ENCODE peak calls at places on chromosomes 2 and 18, in ten cellular contexts. Q is lower lobe of right lung; T is psoas muscle; V is CD8-positive, alpha-beta memory T cell; U is cardiac muscle cell; D is body of pancreas; O is neural progenitor cell; L is upper lobe of right lung; M is CD4-positive, alpha-beta memory T cell; N is heart left ventricle. A is an unnamed sample. For H3K4me1, the result is how much of the 10 kb centered on the place peaks cover.

GRCh38 chr2:102289129-102289528 is 22.2 kb upstream of the IL1RL1 start:
- DNase-seq in Q (no peak), T (no peak), V (no peak), U (no peak), D (no peak), O (no peak), L (no peak), M (no peak), N (no peak), A (no peak)

GRCh38 chr2:167862787-167863186 is 384.6 kb downstream of the STK39 start:
- DNase-seq in Q (no peak), T (no peak), V (no peak), U (no peak), D (no peak), O (no peak), L (no peak), M (no peak), N (no peak), A (no peak)

GRCh38 chr2:234957533-234958135 is 5.8 kb downstream of the SH3BP4 start:
- DNase-seq in Q (peak), T (no peak), V (no peak), U (no peak), D (no peak), O (no peak), L (no peak), M (no peak), N (no peak), A (no peak)

GRCh38 chr2:241312082-241312481 is 3.4 kb downstream of the HDLBP start:
- DNase-seq in Q (no peak), T (no peak), V (no peak), U (no peak), D (no peak), O (no peak), L (no peak), M (no peak), N (no peak), A (no peak)

GRCh38 chr2:215527738-215528137 is 91.9 kb upstream of the FN1 start:
- DNase-seq in Q (no peak), T (no peak), V (no peak), U (no peak), D (no peak), O (no peak), L (no peak), M (no peak), N (no peak), A (no peak)

GRCh38 chr2:42108852-42109251 is 60.3 kb upstream of the EML4 start:
- DNase-seq in Q (no peak), T (no peak), V (no peak), U (no peak), D (no peak), O (no peak), L (no peak), M (no peak), N (no peak), A (no peak)

GRCh38 chr2:234981197-234982095 is 29.6 kb downstream of the SH3BP4 start:
- DNase-seq in Q (no peak), T (peak), V (no peak), U (peak), D (peak), O (peak), L (no peak), M (no peak), N (peak), A (no peak)

GRCh38 chr2:118613742-118614141 is 233.7 kb downstream of the EN1 start:
- DNase-seq in Q (no peak), T (no peak), V (no peak), U (no peak), D (no peak), O (no peak), L (no peak), M (no peak), N (no peak), A (no peak)

GRCh38 chr2:95044598-95044997 is 19.1 kb downstream of the MAL start:
- DNase-seq in Q (no peak), T (no peak), V (no peak), U (no peak), D (no peak), O (no peak), L (no peak), M (no peak), N (no peak), A (no peak)

GRCh38 chr2:61898810-61899209 is 6.7 kb upstream of the COMMD1 start:
- DNase-seq in Q (no peak), T (no peak), V (no peak), U (peak), D (peak), O (no peak), L (no peak), M (no peak), N (no peak), A (no peak)

GRCh38 chr18:58403799-58404455 is 225.0 kb downstream of the ALPK2 start:
- DNase-seq in Q (no peak), T (no peak), V (no peak), U (no peak), D (peak), O (no peak), L (no peak), M (no peak), N (no peak), A (peak)

GRCh38 chr18:9629709-9630108 is 15.3 kb upstream of the PPP4R1 start:
- DNase-seq in Q (no peak), T (no peak), V (no peak), U (no peak), D (no peak), O (peak), L (no peak), M (no peak), N (no peak), A (no peak)

GRCh38 chr2:47190188-47190818 is 35.2 kb upstream of the STPG4 start:
- DNase-seq in Q (no peak), T (no peak), V (no peak), U (no peak), D (no peak), O (no peak), L (no peak), M (no peak), N (no peak), A (no peak)

GRCh38 chr2:181165199-181165868 is 184.9 kb downstream of the UBE2E3 start:
- DNase-seq in Q (no peak), T (no peak), V (peak), U (no peak), D (no peak), O (no peak), L (no peak), M (peak), N (no peak), A (no peak)

GRCh38 chr18:7158201-7158600 is 40.6 kb upstream of the LAMA1 start:
- DNase-seq in Q (no peak), T (no peak), V (no peak), U (no peak), D (no peak), O (no peak), L (no peak), M (no peak), N (no peak), A (no peak)

GRCh38 chr2:214604861-214605260 is 194.0 kb downstream of the VWC2L start:
- DNase-seq in Q (no peak), T (no peak), V (no peak), U (no peak), D (no peak), O (no peak), L (no peak), M (no peak), N (no peak), A (no peak)

GRCh38 chr2:203675086-203675485 is 31.4 kb upstream of the CD28 start:
- DNase-seq in Q (no peak), T (no peak), V (no peak), U (no peak), D (no peak), O (no peak), L (no peak), M (no peak), N (no peak), A (no peak)

GRCh38 chr18:41262688-41263087 is 692.3 kb upstream of the PIK3C3 start:
- DNase-seq in Q (no peak), T (no peak), V (no peak), U (no peak), D (no peak), O (no peak), L (no peak), M (no peak), N (no peak), A (no peak)

GRCh38 chr2:20184067-20184938 is 40.6 kb downstream of the SDC1 start:
- DNase-seq in Q (peak), T (no peak), V (peak), U (no peak), D (peak), O (no peak), L (peak), M (no peak), N (no peak), A (peak)

GRCh38 chr2:20186078-20186854 is 38.7 kb downstream of the SDC1 start:
- DNase-seq in Q (peak), T (no peak), V (no peak), U (peak), D (peak), O (no peak), L (no peak), M (no peak), N (no peak), A (peak)

GRCh38 chr2:20186855-20187187 is 38.1 kb downstream of the SDC1 start:
- DNase-seq in Q (no peak), T (no peak), V (no peak), U (no peak), D (no peak), O (no peak), L (no peak), M (no peak), N (no peak), A (peak)

GRCh38 chr2:20187331-20187730 is 37.6 kb downstream of the SDC1 start:
- DNase-seq in Q (no peak), T (no peak), V (no peak), U (no peak), D (no peak), O (no peak), L (no peak), M (no peak), N (no peak), A (peak)

GRCh38 chr2:20185176-20186022 is 39.5 kb downstream of the SDC1 start:
- DNase-seq in Q (peak), T (no peak), V (no peak), U (no peak), D (peak), O (no peak), L (peak), M (no peak), N (no peak), A (peak)
- H3K4me3 ChIP-seq in Q (no peak), T (no peak), V (no peak), U (no peak), D (no peak), O (no peak), L (no peak), M (no peak), N (no peak), A (no peak)

GRCh38 chr2:65053199-65053598 is 3.0 kb upstream of the CEP68 start:
- DNase-seq in Q (no peak), T (no peak), V (peak), U (no peak), D (peak), O (no peak), L (no peak), M (peak), N (no peak), A (no peak)
- H3K4me1 ChIP-seq in Q (under half), T (under half), V (under half), U (under half), D (under half), O (under half), L (under half), M (under half), N (under half), A (under half)

DNA sequence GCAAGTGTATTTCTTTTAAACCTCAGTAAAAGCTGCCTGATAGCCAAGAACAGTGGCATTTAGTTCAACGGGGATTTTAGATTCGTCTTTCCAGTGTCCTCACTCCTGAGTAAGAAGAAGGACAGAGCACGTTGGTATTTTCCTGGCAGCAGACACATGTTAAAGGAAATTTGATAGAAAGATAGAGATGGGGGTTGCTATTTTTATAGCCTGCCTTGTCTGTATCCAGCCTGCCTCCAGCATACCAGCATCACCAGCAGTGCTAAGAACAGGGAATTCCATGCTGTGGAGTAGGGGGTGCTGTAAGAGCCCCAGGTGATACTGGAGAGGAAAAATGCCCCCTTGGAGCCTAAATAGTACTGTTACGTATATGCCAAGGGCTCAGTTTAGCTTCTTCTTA is 1.1 kb upstream of the SMYD1 start:
- DNase-seq in Q (no peak), T (no peak), V (no peak), U (peak), D (no peak), O (no peak), L (no peak), M (no peak), N (no peak), A (no peak)
- H3K4me3 ChIP-seq in Q (no peak), T (peak), V (no peak), U (no peak), D (no peak), O (no peak), L (no peak), M (no peak), N (no peak), A (no peak)

DNA sequence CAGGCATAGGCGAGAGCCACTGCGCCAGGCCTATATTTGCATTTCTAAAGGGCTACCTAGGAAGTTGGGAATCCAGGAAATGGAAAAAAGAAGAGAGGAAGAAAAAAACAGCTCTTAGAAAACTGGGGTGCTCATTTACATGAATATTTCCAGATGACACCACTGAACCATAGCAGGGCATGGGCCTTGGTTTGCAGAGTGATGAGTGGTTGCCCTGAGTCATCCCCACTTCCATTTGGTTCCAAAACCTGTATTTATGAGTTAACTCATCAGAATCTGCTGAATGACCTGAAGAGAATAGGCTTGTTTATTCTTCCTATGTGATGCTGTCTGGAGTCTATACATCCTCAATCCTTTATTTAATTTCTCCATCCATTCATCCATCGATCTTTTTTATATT is 36.2 kb downstream of the EHD3 start:
- DNase-seq in Q (no peak), T (no peak), V (no peak), U (no peak), D (no peak), O (no peak), L (no peak), M (no peak), N (no peak), A (no peak)
- H3K4me1 ChIP-seq in Q (under half), T (under half), V (under half), U (under half), D (under half), O (under half), L (under half), M (under half), N (under half), A (under half)

DNA sequence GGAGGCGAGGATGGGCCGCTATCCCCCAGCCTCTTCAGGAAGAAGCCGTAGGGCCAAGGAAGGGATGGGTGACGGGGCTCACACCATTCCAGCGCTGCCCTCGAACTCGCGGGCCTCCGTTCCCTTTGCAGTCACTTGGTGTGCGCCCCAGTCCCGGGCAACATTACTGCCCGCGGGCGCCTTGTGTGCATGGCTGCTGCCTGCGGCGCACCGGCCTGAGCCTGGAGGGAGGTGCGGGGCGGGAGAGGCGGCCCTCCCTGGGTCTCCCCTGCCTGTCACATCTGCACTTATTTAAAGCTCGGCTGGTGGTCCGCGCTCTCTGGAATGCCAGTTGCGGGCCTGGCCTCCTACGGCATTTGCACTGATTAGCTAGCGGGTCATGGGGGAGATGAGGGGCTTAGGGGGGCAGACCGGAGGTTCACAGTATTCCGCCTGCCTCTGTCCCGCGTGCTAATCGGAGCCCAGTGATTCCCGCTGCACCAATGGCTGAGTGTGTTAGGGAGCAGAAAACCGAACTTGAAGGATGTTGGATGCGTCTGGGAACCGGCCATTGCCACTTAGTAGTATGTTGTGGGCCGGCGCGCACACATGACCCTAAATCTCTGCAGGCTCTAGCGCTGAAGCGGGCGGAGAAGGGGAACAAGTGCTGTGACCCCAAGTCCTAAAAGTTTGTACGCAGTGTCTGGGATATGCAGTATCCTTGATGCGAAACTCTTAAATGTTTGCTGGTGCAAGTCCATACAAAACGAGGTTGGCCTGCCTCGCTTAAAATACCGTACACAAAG is 161.1 kb upstream of the SIX2 start:
- DNase-seq in Q (no peak), T (no peak), V (no peak), U (peak), D (no peak), O (peak), L (no peak), M (no peak), N (no peak), A (no peak)
- H3K4me3 ChIP-seq in Q (peak), T (peak), V (no peak), U (peak), D (no peak), O (peak), L (no peak), M (no peak), N (peak), A (no peak)

A was measured in left lung.